ENCODE peak calls at places on chromosome 5, in five cellular contexts. One of them, this sample, is unnamed. For H3K9me3, the result is how much of the 10 kb centered on the place peaks cover.

GRCh38 chr5:126514159-126515141 is 80.6 kb downstream of the ALDH7A1 start:
- DNase-seq in K562: peak
- DNase-seq in mammary epithelial cell: no peak
- DNase-seq in IMR-90: peak
- DNase-seq in fibroblast of lung: peak
- DNase-seq in this sample: peak

GRCh38 chr5:95781101-95781583 is 41.4 kb downstream of the GLRX start:
- DNase-seq in mammary epithelial cell: peak
- DNase-seq in fibroblast of lung: peak
- DNase-seq in K562: peak
- DNase-seq in IMR-90: peak
- DNase-seq in this sample: peak

GRCh38 chr5:16916262-16916878 is 19.7 kb downstream of the MYO10 start:
- DNase-seq in K562: no peak
- DNase-seq in fibroblast of lung: peak
- DNase-seq in mammary epithelial cell: peak
- DNase-seq in IMR-90: peak
- DNase-seq in this sample: peak

GRCh38 chr5:9888517-9888916 is 258.4 kb upstream of the TAS2R1 start:
- DNase-seq in mammary epithelial cell: peak
- DNase-seq in K562: no peak
- DNase-seq in fibroblast of lung: peak
- DNase-seq in IMR-90: peak
- DNase-seq in this sample: peak

GRCh38 chr5:10563132-10563939 is 534 bp upstream of the ANKRD33B start:
- DNase-seq in mammary epithelial cell: peak
- DNase-seq in IMR-90: peak
- DNase-seq in K562: peak
- DNase-seq in fibroblast of lung: peak
- DNase-seq in this sample: peak

GRCh38 chr5:16899171-16899570 is 36.9 kb downstream of the MYO10 start:
- DNase-seq in IMR-90: no peak
- DNase-seq in K562: no peak
- DNase-seq in mammary epithelial cell: peak
- DNase-seq in fibroblast of lung: no peak
- DNase-seq in this sample: no peak

GRCh38 chr5:15501057-15501791 is 1.2 kb downstream of the FBXL7 start:
- DNase-seq in K562: no peak
- DNase-seq in mammary epithelial cell: peak
- DNase-seq in IMR-90: peak
- DNase-seq in fibroblast of lung: peak
- DNase-seq in this sample: peak

GRCh38 chr5:170216262-170216864 is 16.4 kb upstream of the C5orf58 start:
- DNase-seq in mammary epithelial cell: peak
- DNase-seq in K562: peak
- DNase-seq in fibroblast of lung: peak
- DNase-seq in IMR-90: peak
- DNase-seq in this sample: peak

GRCh38 chr5:14685757-14686156 is 21.2 kb downstream of the OTULIN start:
- DNase-seq in IMR-90: peak
- DNase-seq in K562: peak
- DNase-seq in mammary epithelial cell: peak
- DNase-seq in fibroblast of lung: peak
- DNase-seq in this sample: peak

GRCh38 chr5:142323480-142324376 is 1.1 kb downstream of the SPRY4 start:
- DNase-seq in IMR-90: peak
- DNase-seq in mammary epithelial cell: peak
- DNase-seq in fibroblast of lung: peak
- DNase-seq in K562: peak
- DNase-seq in this sample: peak

GRCh38 chr5:59133801-59134261 is 551.0 kb downstream of the RAB3C start:
- DNase-seq in fibroblast of lung: peak
- DNase-seq in mammary epithelial cell: peak
- DNase-seq in IMR-90: peak
- DNase-seq in K562: no peak
- DNase-seq in this sample: peak

GRCh38 chr5:180207593-180207992 is 1.4 kb downstream of the RASGEF1C start:
- DNase-seq in mammary epithelial cell: no peak
- DNase-seq in fibroblast of lung: no peak
- DNase-seq in IMR-90: no peak
- DNase-seq in K562: no peak
- DNase-seq in this sample: no peak

GRCh38 chr5:180210961-180211760 is 2.1 kb upstream of the RASGEF1C start:
- DNase-seq in K562: peak
- DNase-seq in IMR-90: no peak
- DNase-seq in mammary epithelial cell: no peak
- DNase-seq in fibroblast of lung: no peak
- DNase-seq in this sample: no peak

GRCh38 chr5:180208038-180208434 is 975 bp downstream of the RASGEF1C start:
- DNase-seq in fibroblast of lung: no peak
- DNase-seq in K562: no peak
- DNase-seq in mammary epithelial cell: no peak
- DNase-seq in IMR-90: no peak
- DNase-seq in this sample: no peak

GRCh38 chr5:180208435-180209081 is 453 bp downstream of the RASGEF1C start:
- DNase-seq in fibroblast of lung: no peak
- DNase-seq in mammary epithelial cell: no peak
- DNase-seq in K562: peak
- DNase-seq in IMR-90: no peak
- DNase-seq in this sample: peak

DNA sequence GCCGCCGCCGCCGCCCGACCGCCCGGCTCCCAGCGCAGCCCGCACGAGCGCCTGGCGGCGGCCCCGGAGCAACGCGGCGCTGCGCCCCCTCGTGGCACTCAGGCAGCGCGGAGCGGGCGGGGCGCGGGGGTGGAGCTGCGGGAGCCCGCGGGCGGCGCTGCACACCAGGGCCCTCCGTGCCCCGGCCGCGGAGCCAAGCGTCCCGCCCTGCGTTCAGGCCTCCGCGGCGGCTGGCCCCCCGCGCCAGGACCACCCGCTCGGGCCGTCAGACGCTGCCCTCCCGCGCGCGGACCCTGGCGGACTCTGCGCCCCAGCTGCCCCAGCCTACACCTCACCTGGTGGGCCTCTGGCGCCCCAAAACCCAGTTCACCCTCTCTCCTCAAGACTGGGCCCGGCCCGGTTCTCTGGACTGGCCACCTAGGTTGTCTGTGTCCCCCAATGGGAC is at the start of gene RASGEF1C:
- DNase-seq in fibroblast of lung: peak
- DNase-seq in IMR-90: peak
- DNase-seq in K562: peak
- DNase-seq in mammary epithelial cell: peak
- DNase-seq in this sample: peak
- H3K4me2 ChIP-seq in fibroblast of lung: no peak
- H3K4me2 ChIP-seq in IMR-90: peak
- H3K4me2 ChIP-seq in K562: peak
- H3K4me2 ChIP-seq in mammary epithelial cell: peak
- H3K4me2 ChIP-seq in this sample: no peak

DNA sequence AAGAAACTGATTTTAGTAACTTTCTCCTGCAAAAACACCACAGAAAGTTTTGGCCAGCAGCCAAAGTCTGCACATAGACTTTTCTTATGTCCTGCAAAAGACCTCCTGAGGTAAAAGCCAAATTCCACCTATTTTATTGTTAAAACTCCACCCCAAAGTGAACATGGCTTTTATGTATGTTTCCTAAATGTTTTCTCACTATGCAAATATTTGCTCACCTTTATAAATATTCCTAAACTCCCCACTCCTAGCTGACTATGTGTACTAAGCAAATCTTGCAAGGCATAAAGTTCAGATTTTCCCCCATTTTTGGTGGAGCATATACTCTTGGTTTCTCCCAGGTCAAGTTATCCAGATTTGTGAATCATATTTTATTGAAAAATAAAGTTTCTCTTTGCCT is 446.2 kb downstream of the DNAH5 start:
- DNase-seq in fibroblast of lung: no peak
- DNase-seq in K562: no peak
- DNase-seq in IMR-90: no peak
- DNase-seq in mammary epithelial cell: no peak
- DNase-seq in this sample: no peak
- H3K9me3 ChIP-seq in fibroblast of lung: under half
- H3K9me3 ChIP-seq in K562: under half
- H3K9me3 ChIP-seq in IMR-90: under half
- H3K9me3 ChIP-seq in mammary epithelial cell: under half
- H3K9me3 ChIP-seq in this sample: under half

GRCh38 chr5:93611510-93611899 is 28.5 kb downstream of the NR2F1 start:
- DNase-seq in mammary epithelial cell: no peak
- DNase-seq in IMR-90: no peak
- DNase-seq in fibroblast of lung: no peak
- DNase-seq in K562: no peak
- DNase-seq in this sample: no peak
- H3K4me2 ChIP-seq in mammary epithelial cell: no peak
- H3K4me2 ChIP-seq in IMR-90: peak
- H3K4me2 ChIP-seq in fibroblast of lung: peak
- H3K4me2 ChIP-seq in K562: no peak
- H3K4me2 ChIP-seq in this sample: no peak

DNA sequence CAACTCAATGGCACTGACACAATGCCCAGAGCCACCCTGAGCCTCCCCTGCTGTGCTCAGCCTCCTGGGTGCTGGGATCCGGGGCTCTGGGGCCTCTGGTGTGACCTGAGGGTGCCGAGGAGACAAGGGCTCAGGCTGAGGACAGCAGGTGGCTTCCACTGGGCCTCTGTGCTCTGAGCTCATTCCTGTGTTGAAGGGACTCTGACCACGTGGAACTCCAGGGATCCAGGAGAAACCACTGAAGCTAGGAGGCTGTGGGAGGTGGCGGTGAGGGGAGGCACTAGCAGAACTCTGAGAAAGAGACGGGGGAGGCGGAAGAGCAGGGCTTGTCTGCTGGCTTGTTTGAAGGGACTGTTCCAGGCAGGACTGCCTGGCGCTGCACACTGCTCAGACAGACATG is 318.7 kb upstream of the IRX1 start:
- DNase-seq in K562: no peak
- DNase-seq in IMR-90: no peak
- DNase-seq in mammary epithelial cell: no peak
- DNase-seq in fibroblast of lung: no peak
- DNase-seq in this sample: no peak
- H3K9me3 ChIP-seq in K562: under half
- H3K9me3 ChIP-seq in IMR-90: under half
- H3K9me3 ChIP-seq in mammary epithelial cell: under half
- H3K9me3 ChIP-seq in fibroblast of lung: under half
- H3K9me3 ChIP-seq in this sample: under half

This sample was measured in GM23248.